ENCODE peak calls at places on chromosomes 12 and 14, in nine cellular contexts. One of them, this sample, is unnamed.

GRCh38 chr12:118328486-118329340 is 44.0 kb downstream of the TAOK3 start:
- DNase-seq in astrocyte of the hippocampus: no peak
- DNase-seq in sigmoid colon: no peak
- DNase-seq in brain microvascular endothelial cell: no peak
- DNase-seq in activated CD4-positive, alpha-beta T cell treated with anti-CD3 and anti-CD28 coated beads, Interleukin-2, amount 50 U/mL, for 4 hours: no peak
- DNase-seq in fibroblast of pulmonary artery: no peak
- DNase-seq in posterior cingulate gyrus: no peak
- DNase-seq in NCI-H2029: no peak
- DNase-seq in HCEC 1CT: no peak
- DNase-seq in this sample: no peak

GRCh38 chr12:97753332-97753731 is 290.7 kb downstream of the RMST start:
- DNase-seq in HCEC 1CT: no peak
- DNase-seq in activated CD4-positive, alpha-beta T cell treated with anti-CD3 and anti-CD28 coated beads, Interleukin-2, amount 50 U/mL, for 4 hours: no peak
- DNase-seq in astrocyte of the hippocampus: no peak
- DNase-seq in fibroblast of pulmonary artery: no peak
- DNase-seq in NCI-H2029: no peak
- DNase-seq in sigmoid colon: no peak
- DNase-seq in brain microvascular endothelial cell: no peak
- DNase-seq in posterior cingulate gyrus: no peak
- DNase-seq in this sample: no peak

GRCh38 chr14:34722723-34723545 is 8.5 kb upstream of the CFL2 start:
- DNase-seq in brain microvascular endothelial cell: peak; percentile 52
- DNase-seq in HCEC 1CT: peak; percentile 69
- DNase-seq in NCI-H2029: peak; percentile 68
- DNase-seq in activated CD4-positive, alpha-beta T cell treated with anti-CD3 and anti-CD28 coated beads, Interleukin-2, amount 50 U/mL, for 4 hours: no peak
- DNase-seq in fibroblast of pulmonary artery: peak; percentile 73
- DNase-seq in posterior cingulate gyrus: peak; percentile 42
- DNase-seq in astrocyte of the hippocampus: peak; percentile 73
- DNase-seq in sigmoid colon: peak; percentile 67
- DNase-seq in this sample: peak; percentile 47

GRCh38 chr14:104157303-104157928 is 19.0 kb downstream of the KIF26A start:
- DNase-seq in posterior cingulate gyrus: no peak
- DNase-seq in HCEC 1CT: no peak
- DNase-seq in brain microvascular endothelial cell: no peak
- DNase-seq in sigmoid colon: no peak
- DNase-seq in fibroblast of pulmonary artery: no peak
- DNase-seq in NCI-H2029: no peak
- DNase-seq in astrocyte of the hippocampus: no peak
- DNase-seq in activated CD4-positive, alpha-beta T cell treated with anti-CD3 and anti-CD28 coated beads, Interleukin-2, amount 50 U/mL, for 4 hours: no peak
- DNase-seq in this sample: no peak

GRCh38 chr12:84954415-84954814 is 41.8 kb upstream of the SLC6A15 start:
- DNase-seq in NCI-H2029: no peak
- DNase-seq in posterior cingulate gyrus: no peak
- DNase-seq in sigmoid colon: no peak
- DNase-seq in activated CD4-positive, alpha-beta T cell treated with anti-CD3 and anti-CD28 coated beads, Interleukin-2, amount 50 U/mL, for 4 hours: no peak
- DNase-seq in brain microvascular endothelial cell: no peak
- DNase-seq in fibroblast of pulmonary artery: no peak
- DNase-seq in astrocyte of the hippocampus: no peak
- DNase-seq in HCEC 1CT: no peak
- DNase-seq in this sample: no peak

GRCh38 chr12:64273527-64274403 is 51.7 kb upstream of the KICS2 start:
- DNase-seq in NCI-H2029: peak; percentile 3
- DNase-seq in activated CD4-positive, alpha-beta T cell treated with anti-CD3 and anti-CD28 coated beads, Interleukin-2, amount 50 U/mL, for 4 hours: peak; percentile 8
- DNase-seq in HCEC 1CT: peak; percentile 38
- DNase-seq in sigmoid colon: no peak
- DNase-seq in astrocyte of the hippocampus: no peak
- DNase-seq in fibroblast of pulmonary artery: peak; percentile 38
- DNase-seq in posterior cingulate gyrus: peak; percentile 35
- DNase-seq in brain microvascular endothelial cell: peak; percentile 12
- DNase-seq in this sample: no peak

GRCh38 chr14:61893371-61893940 is 131.2 kb downstream of the SNAPC1 start:
- DNase-seq in HCEC 1CT: no peak
- DNase-seq in posterior cingulate gyrus: no peak
- DNase-seq in fibroblast of pulmonary artery: no peak
- DNase-seq in activated CD4-positive, alpha-beta T cell treated with anti-CD3 and anti-CD28 coated beads, Interleukin-2, amount 50 U/mL, for 4 hours: no peak
- DNase-seq in brain microvascular endothelial cell: no peak
- DNase-seq in NCI-H2029: no peak
- DNase-seq in sigmoid colon: no peak
- DNase-seq in astrocyte of the hippocampus: no peak
- DNase-seq in this sample: no peak

GRCh38 chr14:64701660-64702059 is 2.6 kb upstream of the PLEKHG3 start:
- DNase-seq in brain microvascular endothelial cell: no peak
- DNase-seq in fibroblast of pulmonary artery: no peak
- DNase-seq in astrocyte of the hippocampus: no peak
- DNase-seq in posterior cingulate gyrus: no peak
- DNase-seq in activated CD4-positive, alpha-beta T cell treated with anti-CD3 and anti-CD28 coated beads, Interleukin-2, amount 50 U/mL, for 4 hours: no peak
- DNase-seq in sigmoid colon: peak; percentile 1
- DNase-seq in NCI-H2029: no peak
- DNase-seq in HCEC 1CT: no peak
- DNase-seq in this sample: peak; percentile 15

GRCh38 chr14:100159865-100160533 is 554 bp upstream of the DEGS2 start:
- DNase-seq in posterior cingulate gyrus: no peak
- DNase-seq in NCI-H2029: no peak
- DNase-seq in fibroblast of pulmonary artery: no peak
- DNase-seq in sigmoid colon: no peak
- DNase-seq in brain microvascular endothelial cell: no peak
- DNase-seq in activated CD4-positive, alpha-beta T cell treated with anti-CD3 and anti-CD28 coated beads, Interleukin-2, amount 50 U/mL, for 4 hours: no peak
- DNase-seq in astrocyte of the hippocampus: no peak
- DNase-seq in HCEC 1CT: no peak
- DNase-seq in this sample: no peak

GRCh38 chr14:90336401-90336800 is 4.7 kb upstream of the NRDE2 start:
- DNase-seq in brain microvascular endothelial cell: no peak
- DNase-seq in sigmoid colon: no peak
- DNase-seq in HCEC 1CT: no peak
- DNase-seq in activated CD4-positive, alpha-beta T cell treated with anti-CD3 and anti-CD28 coated beads, Interleukin-2, amount 50 U/mL, for 4 hours: no peak
- DNase-seq in posterior cingulate gyrus: no peak
- DNase-seq in fibroblast of pulmonary artery: no peak
- DNase-seq in astrocyte of the hippocampus: no peak
- DNase-seq in NCI-H2029: no peak
- DNase-seq in this sample: no peak

GRCh38 chr12:130162267-130162666 is at the start of gene FZD10:
- DNase-seq in astrocyte of the hippocampus: peak; percentile 45
- DNase-seq in brain microvascular endothelial cell: no peak
- DNase-seq in posterior cingulate gyrus: no peak
- DNase-seq in HCEC 1CT: no peak
- DNase-seq in NCI-H2029: no peak
- DNase-seq in activated CD4-positive, alpha-beta T cell treated with anti-CD3 and anti-CD28 coated beads, Interleukin-2, amount 50 U/mL, for 4 hours: no peak
- DNase-seq in fibroblast of pulmonary artery: no peak
- DNase-seq in sigmoid colon: no peak
- DNase-seq in this sample: no peak

GRCh38 chr14:95993768-95994592 is 45.2 kb upstream of the C14orf132 start:
- DNase-seq in HCEC 1CT: peak; percentile 52
- DNase-seq in posterior cingulate gyrus: no peak
- DNase-seq in activated CD4-positive, alpha-beta T cell treated with anti-CD3 and anti-CD28 coated beads, Interleukin-2, amount 50 U/mL, for 4 hours: peak; percentile 13
- DNase-seq in astrocyte of the hippocampus: peak; percentile 65
- DNase-seq in NCI-H2029: peak; percentile 11
- DNase-seq in brain microvascular endothelial cell: peak; percentile 11
- DNase-seq in fibroblast of pulmonary artery: peak; percentile 65
- DNase-seq in sigmoid colon: no peak
- DNase-seq in this sample: peak; percentile 76

GRCh38 chr14:95322646-95323045 is 2.9 kb upstream of the CLMN start:
- DNase-seq in sigmoid colon: no peak
- DNase-seq in fibroblast of pulmonary artery: peak; percentile 36
- DNase-seq in astrocyte of the hippocampus: no peak
- DNase-seq in brain microvascular endothelial cell: no peak
- DNase-seq in NCI-H2029: no peak
- DNase-seq in posterior cingulate gyrus: no peak
- DNase-seq in HCEC 1CT: no peak
- DNase-seq in activated CD4-positive, alpha-beta T cell treated with anti-CD3 and anti-CD28 coated beads, Interleukin-2, amount 50 U/mL, for 4 hours: no peak
- DNase-seq in this sample: no peak

GRCh38 chr12:55703976-55704761 is 3.5 kb downstream of the ITGA7 start:
- DNase-seq in sigmoid colon: peak; percentile 72
- DNase-seq in NCI-H2029: no peak
- DNase-seq in brain microvascular endothelial cell: no peak
- DNase-seq in activated CD4-positive, alpha-beta T cell treated with anti-CD3 and anti-CD28 coated beads, Interleukin-2, amount 50 U/mL, for 4 hours: no peak
- DNase-seq in fibroblast of pulmonary artery: no peak
- DNase-seq in posterior cingulate gyrus: no peak
- DNase-seq in astrocyte of the hippocampus: no peak
- DNase-seq in HCEC 1CT: no peak
- DNase-seq in this sample: no peak

GRCh38 chr12:60231976-60232907 is 636.4 kb downstream of the SLC16A7 start:
- DNase-seq in fibroblast of pulmonary artery: no peak
- DNase-seq in posterior cingulate gyrus: no peak
- DNase-seq in astrocyte of the hippocampus: no peak
- DNase-seq in activated CD4-positive, alpha-beta T cell treated with anti-CD3 and anti-CD28 coated beads, Interleukin-2, amount 50 U/mL, for 4 hours: no peak
- DNase-seq in sigmoid colon: no peak
- DNase-seq in NCI-H2029: no peak
- DNase-seq in HCEC 1CT: no peak
- DNase-seq in brain microvascular endothelial cell: no peak
- DNase-seq in this sample: no peak

GRCh38 chr12:57237952-57238853 is 8.7 kb downstream of the SHMT2 start:
- DNase-seq in sigmoid colon: peak; percentile 67
- DNase-seq in brain microvascular endothelial cell: no peak
- DNase-seq in fibroblast of pulmonary artery: no peak
- DNase-seq in activated CD4-positive, alpha-beta T cell treated with anti-CD3 and anti-CD28 coated beads, Interleukin-2, amount 50 U/mL, for 4 hours: no peak
- DNase-seq in posterior cingulate gyrus: no peak
- DNase-seq in HCEC 1CT: no peak
- DNase-seq in astrocyte of the hippocampus: no peak
- DNase-seq in NCI-H2029: peak; percentile 23
- DNase-seq in this sample: peak; percentile 68

GRCh38 chr14:65096323-65097089 is 5.8 kb downstream of the MAX start:
- DNase-seq in HCEC 1CT: no peak
- DNase-seq in posterior cingulate gyrus: no peak
- DNase-seq in sigmoid colon: no peak
- DNase-seq in fibroblast of pulmonary artery: peak; percentile 35
- DNase-seq in NCI-H2029: no peak
- DNase-seq in astrocyte of the hippocampus: peak; percentile 54
- DNase-seq in brain microvascular endothelial cell: peak; percentile 31
- DNase-seq in activated CD4-positive, alpha-beta T cell treated with anti-CD3 and anti-CD28 coated beads, Interleukin-2, amount 50 U/mL, for 4 hours: no peak
- DNase-seq in this sample: no peak

GRCh38 chr12:13121568-13121967 is 18.1 kb upstream of the GSG1 start:
- DNase-seq in activated CD4-positive, alpha-beta T cell treated with anti-CD3 and anti-CD28 coated beads, Interleukin-2, amount 50 U/mL, for 4 hours: no peak
- DNase-seq in fibroblast of pulmonary artery: no peak
- DNase-seq in HCEC 1CT: no peak
- DNase-seq in brain microvascular endothelial cell: no peak
- DNase-seq in astrocyte of the hippocampus: no peak
- DNase-seq in sigmoid colon: no peak
- DNase-seq in NCI-H2029: no peak
- DNase-seq in posterior cingulate gyrus: no peak
- DNase-seq in this sample: no peak